ENCODE peak calls at places on chromosome 2, in five cellular contexts. I is PC-3, F is HCT116, H is GM12878, B is HepG2. M is an unnamed sample. For H3K9me3, the result is how much of the 10 kb centered on the place peaks cover.

GRCh38 chr2:222715729-222716128 is 44.3 kb downstream of the MOGAT1 start:
- DNase-seq in I (no peak), F (no peak), H (no peak), B (no peak), M (no peak)

GRCh38 chr2:138601438-138602165 is 100.0 kb downstream of the SPOPL start:
- DNase-seq in I (peak), F (no peak), H (no peak), B (no peak), M (no peak)

GRCh38 chr2:134927195-134927594 is 8.6 kb downstream of the CCNT2 start:
- DNase-seq in I (peak), F (no peak), H (no peak), B (no peak), M (no peak)

GRCh38 chr2:224909885-224910517 is 132.3 kb downstream of the DOCK10 start:
- DNase-seq in I (no peak), F (no peak), H (no peak), B (no peak), M (peak)

GRCh38 chr2:47094519-47095155 is 60.5 kb downstream of the STPG4 start:
- DNase-seq in I (no peak), F (no peak), H (no peak), B (no peak), M (no peak)

GRCh38 chr2:173355866-173356508 is 1.3 kb downstream of the CDCA7 start:
- DNase-seq in I (no peak), F (no peak), H (no peak), B (peak), M (peak)

GRCh38 chr2:164933751-164934189 is 21.6 kb downstream of the SLC38A11 start:
- DNase-seq in I (no peak), F (no peak), H (no peak), B (peak), M (no peak)

GRCh38 chr2:27081984-27082772 is 3.8 kb downstream of the EMILIN1 start:
- DNase-seq in I (no peak), F (no peak), H (no peak), B (no peak), M (no peak)

GRCh38 chr2:154699560-154699901 is 1.0 kb downstream of the KCNJ3 start:
- DNase-seq in I (no peak), F (no peak), H (no peak), B (no peak), M (no peak)

GRCh38 chr2:199985625-199986207 is 30.3 kb downstream of the MAIP1 start:
- DNase-seq in I (peak), F (peak), H (no peak), B (peak), M (peak)

GRCh38 chr2:233049194-233049761 is 10.9 kb upstream of the INPP5D start:
- DNase-seq in I (peak), F (no peak), H (no peak), B (no peak), M (no peak)

GRCh38 chr2:64202206-64202864 is 58.1 kb upstream of the PELI1 start:
- DNase-seq in I (peak), F (no peak), H (peak), B (no peak), M (peak)

GRCh38 chr2:128487650-128488387 is 169.2 kb upstream of the HS6ST1 start:
- DNase-seq in I (no peak), F (no peak), H (no peak), B (no peak), M (no peak)

GRCh38 chr2:233354971-233355574 is 779 bp downstream of the DGKD start:
- DNase-seq in I (peak), F (no peak), H (no peak), B (no peak), M (peak)

GRCh38 chr2:127174176-127174575 is 45.9 kb downstream of the CYP27C1 start:
- DNase-seq in I (peak), F (no peak), H (no peak), B (no peak), M (no peak)

GRCh38 chr2:95159690-95160449 is at the start of gene ZNF514:
- DNase-seq in I (peak), F (no peak), H (no peak), B (peak), M (peak)

GRCh38 chr2:106076941-106077340 is 117.2 kb downstream of the UXS1 start:
- DNase-seq in I (no peak), F (no peak), H (no peak), B (no peak), M (no peak)

GRCh38 chr2:25310965-25311865 is 30.5 kb downstream of the DNMT3A start:
- DNase-seq in I (peak), F (peak), H (no peak), B (peak), M (no peak)

GRCh38 chr2:56191617-56192016 is 7.8 kb downstream of the CCDC85A start:
- DNase-seq in I (peak), F (peak), H (no peak), B (peak), M (peak)

DNA sequence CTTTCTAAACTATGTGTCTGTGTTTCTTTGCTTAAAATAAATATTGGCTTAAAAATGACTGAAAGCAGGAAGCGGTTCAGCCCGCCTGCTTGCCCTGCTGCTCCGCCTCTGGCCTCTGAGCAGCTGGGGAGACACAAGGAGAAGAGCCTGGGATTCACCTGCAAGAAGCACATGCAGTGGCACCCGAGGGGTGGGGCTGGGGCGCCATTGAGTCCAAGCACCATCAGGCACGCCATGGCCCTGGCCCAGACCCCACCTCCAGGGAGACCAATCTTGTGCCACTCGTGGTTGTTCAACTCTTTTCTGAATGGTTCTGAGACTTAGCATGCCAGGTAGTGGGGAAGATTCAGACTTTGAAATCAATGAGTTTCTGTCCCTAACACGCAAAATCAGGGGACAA is 495.5 kb upstream of the MYT1L start:
- DNase-seq in I (no peak), F (no peak), H (no peak), B (no peak), M (no peak)
- H3K9me3 ChIP-seq in I (under half), F (under half), H (under half), B (under half), M (under half)

GRCh38 chr2:111116843-111117665 is 3.7 kb upstream of the BCL2L11 start:
- DNase-seq in I (peak), F (peak), H (peak), B (peak), M (peak)
- TF ChIP-seq EZH2 in I (no peak), F (no peak), H (peak), B (no peak), M (no peak)

DNA sequence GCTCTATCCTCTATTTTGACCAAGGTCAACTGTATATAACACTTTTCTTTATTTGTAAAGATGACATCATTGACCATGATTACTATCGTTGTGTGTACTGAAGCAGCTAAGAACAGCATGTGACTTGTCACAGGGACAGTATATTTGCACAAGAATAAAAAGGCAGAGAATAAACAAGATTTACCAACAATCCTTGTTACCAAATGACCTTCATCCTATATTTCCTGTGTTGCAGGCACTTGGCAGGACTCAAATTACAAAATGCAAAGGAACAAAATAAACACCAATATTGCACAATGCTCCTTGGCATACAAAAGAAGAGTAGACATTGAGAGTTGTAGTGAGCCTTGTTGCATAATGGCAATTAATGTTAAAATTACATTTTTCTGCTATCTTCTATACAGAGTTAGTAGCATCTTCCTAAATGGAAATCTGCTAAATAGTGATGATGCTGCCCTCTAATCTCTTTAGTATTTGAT is 61.8 kb downstream of the RFTN2 start:
- DNase-seq in I (peak), F (no peak), H (no peak), B (peak), M (no peak)
- H3K9me3 ChIP-seq in I (under half), F (under half), H (under half), B (under half), M (under half)

GRCh38 chr2:96324716-96325037 is 440 bp upstream of the ITPRIPL1 start:
- DNase-seq in I (no peak), F (no peak), H (no peak), B (no peak), M (no peak)

GRCh38 chr2:96325884-96326255 is 753 bp downstream of the ITPRIPL1 start:
- DNase-seq in I (no peak), F (no peak), H (no peak), B (no peak), M (no peak)

GRCh38 chr2:96323849-96324248 is 1.3 kb upstream of the ITPRIPL1 start:
- DNase-seq in I (no peak), F (no peak), H (no peak), B (no peak), M (no peak)

GRCh38 chr2:96326564-96326963 is 1.4 kb downstream of the ITPRIPL1 start:
- DNase-seq in I (no peak), F (no peak), H (no peak), B (no peak), M (no peak)

DNA sequence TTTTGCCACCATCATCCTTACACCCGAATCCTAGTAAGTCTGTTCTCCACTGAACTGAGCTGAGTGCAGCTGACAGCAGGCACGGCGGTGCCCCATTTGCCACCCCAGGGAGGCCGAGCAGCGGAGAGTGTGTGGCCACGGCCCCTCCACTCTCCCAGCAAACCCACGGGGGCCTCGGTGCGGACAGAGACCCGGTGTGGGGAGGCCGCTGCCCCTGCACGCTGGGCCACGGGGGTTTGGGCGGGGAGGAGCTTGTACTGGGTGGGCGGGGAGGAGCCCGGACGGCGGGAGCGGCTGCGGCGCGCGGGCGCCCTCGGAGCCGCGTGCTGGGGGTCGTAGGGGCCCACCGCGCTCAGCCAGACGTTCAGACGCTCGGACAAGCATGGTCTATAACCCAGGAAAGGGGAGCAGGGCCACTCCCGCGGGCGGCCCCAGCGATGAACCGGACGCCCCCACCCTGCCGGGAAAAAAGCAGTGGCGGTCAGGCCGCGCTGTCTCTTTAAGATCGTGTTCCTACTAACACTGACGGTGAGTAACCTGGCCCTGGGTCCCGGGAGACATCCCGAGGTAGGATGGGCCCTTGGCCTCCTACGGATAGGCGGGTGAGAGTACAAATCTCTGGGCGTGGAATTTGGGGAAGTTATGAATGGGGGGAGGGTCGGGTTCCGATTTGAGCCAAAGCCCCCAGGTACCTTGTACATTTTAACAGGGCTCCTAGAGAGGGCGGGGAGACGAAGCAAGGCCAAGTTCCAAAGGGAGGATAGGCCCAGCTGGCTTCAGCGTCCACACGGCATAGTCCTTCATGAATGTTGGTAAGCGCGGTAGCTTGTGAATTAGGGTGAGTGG is at the start of gene ITPRIPL1:
- DNase-seq in I (no peak), F (no peak), H (no peak), B (peak), M (peak)
- TF ChIP-seq EZH2 in I (no peak), F (no peak), H (no peak), B (no peak), M (no peak)

GRCh38 chr2:16128746-16129610 is 188.6 kb downstream of the MYCN start:
- DNase-seq in I (no peak), F (no peak), H (no peak), B (no peak), M (no peak)

GRCh38 chr2:16126141-16126968 is 186.0 kb downstream of the MYCN start:
- DNase-seq in I (peak), F (no peak), H (no peak), B (no peak), M (no peak)

GRCh38 chr2:16127958-16128357 is 187.6 kb downstream of the MYCN start:
- DNase-seq in I (no peak), F (no peak), H (no peak), B (peak), M (no peak)

GRCh38 chr2:16125614-16126125 is 185.3 kb downstream of the MYCN start:
- DNase-seq in I (no peak), F (no peak), H (no peak), B (no peak), M (no peak)

GRCh38 chr2:16126969-16127940 is 186.9 kb downstream of the MYCN start:
- DNase-seq in I (no peak), F (no peak), H (no peak), B (no peak), M (no peak)
- H3K9me3 ChIP-seq in I (under half), F (under half), H (under half), B (under half), M (under half)

M was measured in endothelial cell of umbilical vein.